ENCODE peak calls at places on chromosomes 5 and 9, in nine cellular contexts. J is H7; D is ascending aorta; K is psoas muscle; O is RWPE1; A is cardiac fibroblast; H is EL; R is activated CD4-positive, alpha-beta T cell treated with anti-CD3 and anti-CD28 coated beads for 36 hours; M is T-cell. B is an unnamed sample.

GRCh38 chr5:124954784-124955183 is 208.3 kb upstream of the ZNF608 start:
- DNase-seq in J (no peak), D (no peak), K (no peak), O (no peak), A (no peak), H (no peak), R (no peak), M (no peak), B (no peak)

GRCh38 chr9:121350993-121351561 is 19.0 kb downstream of the STOM start:
- DNase-seq in J (no peak), D (peak), K (peak), O (peak), A (peak), H (peak), R (peak), M (no peak), B (peak)

GRCh38 chr5:180045889-180046499 is 25.6 kb downstream of the RNF130 start:
- DNase-seq in J (no peak), D (no peak), K (no peak), O (no peak), A (no peak), H (no peak), R (no peak), M (no peak), B (no peak)

GRCh38 chr9:87869082-87869481 is 13.6 kb upstream of the SPATA31E1 start:
- DNase-seq in J (peak), D (no peak), K (no peak), O (no peak), A (no peak), H (no peak), R (no peak), M (no peak), B (no peak)

GRCh38 chr5:131491749-131492148 is 143.3 kb downstream of the RAPGEF6 start:
- DNase-seq in J (no peak), D (no peak), K (no peak), O (no peak), A (no peak), H (peak), R (no peak), M (no peak), B (no peak)

GRCh38 chr9:27151693-27152397 is 42.8 kb downstream of the TEK start:
- DNase-seq in J (no peak), D (no peak), K (no peak), O (peak), A (peak), H (peak), R (no peak), M (no peak), B (no peak)

GRCh38 chr5:68134669-68135313 is 80.8 kb upstream of the PIK3R1 start:
- DNase-seq in J (no peak), D (no peak), K (no peak), O (no peak), A (no peak), H (no peak), R (no peak), M (no peak), B (no peak)

GRCh38 chr9:86772289-86772982 is 174.9 kb downstream of the GAS1 start:
- DNase-seq in J (no peak), D (no peak), K (no peak), O (no peak), A (peak), H (no peak), R (no peak), M (no peak), B (no peak)

GRCh38 chr9:111783424-111783823 is 11.3 kb downstream of the SHOC1 start:
- DNase-seq in J (no peak), D (no peak), K (no peak), O (no peak), A (no peak), H (no peak), R (no peak), M (no peak), B (no peak)

GRCh38 chr5:172559004-172559932 is 81.8 kb upstream of the NEURL1B start:
- DNase-seq in J (no peak), D (no peak), K (peak), O (peak), A (peak), H (peak), R (no peak), M (no peak), B (no peak)

GRCh38 chr9:114989600-114990410 is 59.4 kb upstream of the TNFSF8 start:
- DNase-seq in J (no peak), D (no peak), K (no peak), O (no peak), A (no peak), H (no peak), R (peak), M (peak), B (no peak)

GRCh38 chr9:38682713-38683112 is 37.2 kb downstream of the FAM240B start:
- DNase-seq in J (peak), D (no peak), K (no peak), O (peak), A (peak), H (peak), R (no peak), M (no peak), B (no peak)

GRCh38 chr9:79257215-79257614 is 314.6 kb upstream of the TLE4 start:
- DNase-seq in J (no peak), D (no peak), K (no peak), O (no peak), A (no peak), H (no peak), R (no peak), M (no peak), B (no peak)

GRCh38 chr9:87498046-87498815 is 564 bp downstream of the DAPK1 start:
- DNase-seq in J (peak), D (no peak), K (peak), O (peak), A (peak), H (peak), R (peak), M (no peak), B (peak)

GRCh38 chr9:22169243-22169642 is 160.1 kb upstream of the CDKN2B start:
- DNase-seq in J (no peak), D (no peak), K (no peak), O (peak), A (peak), H (peak), R (no peak), M (no peak), B (no peak)

GRCh38 chr5:128111818-128112448 is 28.4 kb downstream of the SLC12A2 start:
- DNase-seq in J (no peak), D (no peak), K (no peak), O (peak), A (peak), H (peak), R (no peak), M (no peak), B (no peak)

B was measured in sciatic nerve.